ENCODE peak calls at places on chromosomes 5 and 9, in seven cellular contexts. U, L, I, R, C, D and B are unnamed samples.

GRCh38 chr5:1417586-1418225 is 27.5 kb downstream of the SLC6A3 start:
- DNase-seq in U (no peak), L (no peak), I (no peak), R (peak), C (no peak), D (no peak), B (no peak)

GRCh38 chr5:72386639-72387038 is 66.5 kb downstream of the PTCD2 start:
- DNase-seq in U (no peak), L (no peak), I (no peak), R (no peak), C (no peak), D (no peak), B (no peak)

GRCh38 chr9:96331236-96331947 is 29.4 kb upstream of the HSD17B3 start:
- DNase-seq in U (no peak), L (no peak), I (no peak), R (no peak), C (no peak), D (no peak), B (peak)

GRCh38 chr9:95182854-95183563 is 134.5 kb downstream of the FANCC start:
- DNase-seq in U (peak), L (peak), I (no peak), R (no peak), C (no peak), D (no peak), B (no peak)

GRCh38 chr5:35626108-35626507 is 8.4 kb downstream of the SPEF2 start:
- DNase-seq in U (no peak), L (no peak), I (no peak), R (no peak), C (no peak), D (no peak), B (no peak)

GRCh38 chr5:154526231-154527226 is 48.5 kb upstream of the HAND1 start:
- DNase-seq in U (no peak), L (no peak), I (no peak), R (no peak), C (no peak), D (no peak), B (no peak)

GRCh38 chr9:96619491-96620154 is at the start of gene CDC14B:
- DNase-seq in U (peak), L (peak), I (peak), R (peak), C (no peak), D (peak), B (peak)

GRCh38 chr9:20044686-20045085 is 255.8 kb upstream of the SLC24A2 start:
- DNase-seq in U (no peak), L (no peak), I (no peak), R (no peak), C (no peak), D (no peak), B (no peak)

GRCh38 chr9:81632599-81632998 is 56.7 kb downstream of the TLE1 start:
- DNase-seq in U (peak), L (no peak), I (no peak), R (no peak), C (no peak), D (no peak), B (no peak)

GRCh38 chr9:6096821-6097220 is 81.4 kb upstream of the RANBP6 start:
- DNase-seq in U (peak), L (no peak), I (no peak), R (no peak), C (no peak), D (no peak), B (no peak)

GRCh38 chr9:76374702-76375543 is 19.3 kb downstream of the RFK start:
- DNase-seq in U (peak), L (peak), I (no peak), R (peak), C (no peak), D (peak), B (peak)

GRCh38 chr5:43702293-43702692 is 99.3 kb downstream of the NNT start:
- DNase-seq in U (no peak), L (no peak), I (no peak), R (no peak), C (no peak), D (no peak), B (no peak)

GRCh38 chr5:135887447-135887864 is 8.2 kb downstream of the IL9 start:
- DNase-seq in U (peak), L (peak), I (peak), R (no peak), C (no peak), D (peak), B (peak)

GRCh38 chr5:95962785-95963184 is 1.1 kb upstream of the ELL2 start:
- DNase-seq in U (peak), L (peak), I (no peak), R (no peak), C (no peak), D (no peak), B (peak)

GRCh38 chr9:124480621-124480981 is 26.6 kb downstream of the NR5A1 start:
- DNase-seq in U (peak), L (no peak), I (no peak), R (no peak), C (no peak), D (no peak), B (peak)
- TF ChIP-seq CTCF in U (peak), L (no peak), I (no peak), R (no peak), C (no peak), D (no peak), B (no peak)

GRCh38 chr9:93824386-93825294 is 130.5 kb downstream of the BARX1 start:
- DNase-seq in U (no peak), L (no peak), I (no peak), R (no peak), C (no peak), D (no peak), B (no peak)

GRCh38 chr9:93827545-93828330 is 127.4 kb downstream of the BARX1 start:
- DNase-seq in U (peak), L (peak), I (no peak), R (no peak), C (no peak), D (peak), B (peak)

GRCh38 chr9:93826905-93827544 is 128.1 kb downstream of the BARX1 start:
- DNase-seq in U (no peak), L (no peak), I (no peak), R (no peak), C (no peak), D (no peak), B (no peak)

GRCh38 chr9:93825348-93826115 is 129.6 kb downstream of the BARX1 start:
- DNase-seq in U (no peak), L (no peak), I (peak), R (no peak), C (no peak), D (no peak), B (no peak)

DNA sequence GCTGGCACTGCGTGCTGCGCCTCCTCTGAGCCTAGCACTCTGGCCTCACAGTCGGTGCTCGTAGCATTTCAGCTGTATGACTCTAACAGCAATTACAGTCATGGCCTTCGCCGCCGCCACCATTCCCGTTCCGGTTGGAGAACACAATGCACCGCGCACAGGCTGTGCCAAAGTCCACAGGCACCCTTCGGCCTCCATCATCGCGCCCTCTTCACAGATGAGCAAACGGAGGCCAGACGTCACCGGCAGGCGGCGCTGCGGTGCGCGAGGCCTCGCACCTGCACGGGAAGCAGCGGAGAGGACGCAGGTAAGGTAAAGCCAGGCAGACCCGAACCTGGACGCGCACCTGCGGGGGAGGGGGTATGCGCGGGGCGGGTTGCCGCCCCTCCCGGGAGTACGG is 128.9 kb downstream of the BARX1 start:
- DNase-seq in U (peak), L (peak), I (no peak), R (no peak), C (no peak), D (no peak), B (no peak)
- TF ChIP-seq CTCF in U (peak), L (no peak), I (peak), R (no peak), C (peak), D (no peak), B (no peak)

DNA sequence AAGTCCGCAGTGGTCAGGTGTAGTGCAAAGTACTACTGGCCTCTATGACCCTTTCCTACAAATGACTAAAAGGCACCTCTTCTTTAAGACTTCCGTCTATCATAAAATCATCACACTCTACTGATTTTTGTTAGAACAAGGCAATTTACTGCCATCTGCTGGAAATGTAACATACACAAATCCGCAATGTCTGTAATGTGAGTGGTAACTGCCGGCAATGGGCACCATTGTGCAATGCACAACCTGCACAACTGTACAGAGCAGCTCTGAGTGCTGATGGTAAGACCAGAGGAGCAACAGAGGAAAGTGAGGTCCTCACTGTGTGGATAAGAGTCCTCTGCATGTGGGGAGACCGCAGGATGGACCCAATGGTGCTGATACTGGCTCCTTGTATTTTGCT is 103.8 kb downstream of the ATPSCKMT start:
- DNase-seq in U (peak), L (no peak), I (no peak), R (no peak), C (no peak), D (no peak), B (no peak)
- TF ChIP-seq CTCF in U (peak), L (no peak), I (no peak), R (peak), C (peak), D (no peak), B (peak)

DNA sequence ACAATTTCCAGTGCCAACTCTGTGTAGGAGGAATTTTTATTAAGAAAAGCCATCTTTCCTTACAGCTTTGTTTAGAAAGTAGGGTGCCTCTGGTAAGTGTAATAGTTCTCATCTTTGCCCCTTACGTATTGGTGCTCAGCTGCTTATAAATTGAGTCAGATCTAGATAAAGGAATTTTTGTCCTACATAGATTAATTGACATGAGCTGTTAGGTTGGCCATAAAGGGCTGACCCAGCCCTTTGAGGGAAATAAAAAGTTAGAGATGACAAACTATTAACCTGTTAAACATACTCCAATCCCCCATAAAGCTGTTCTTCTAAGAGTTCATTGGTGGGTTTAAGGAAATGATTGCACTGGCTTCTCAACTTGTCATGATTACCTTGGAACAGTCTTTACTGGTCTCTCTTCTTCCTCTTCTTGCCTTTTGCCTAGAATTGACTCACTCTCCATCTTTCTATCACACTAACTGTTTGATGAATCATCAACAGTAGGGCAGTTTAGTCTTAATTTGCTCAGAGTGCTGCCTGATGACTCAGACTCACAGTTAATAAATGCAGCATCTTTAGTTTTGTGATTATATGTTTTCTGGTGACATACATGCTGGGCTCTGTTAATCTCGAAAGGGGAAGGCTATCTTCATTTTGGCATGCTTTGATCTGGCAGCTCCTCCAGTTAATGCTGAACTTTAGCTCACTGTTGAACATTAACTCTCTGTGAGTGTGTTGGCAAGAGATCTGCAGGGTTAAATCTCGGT is 51.7 kb downstream of the ARHGAP26 start:
- DNase-seq in U (peak), L (no peak), I (no peak), R (no peak), C (no peak), D (no peak), B (peak)
- TF ChIP-seq CTCF in U (no peak), L (no peak), I (no peak), R (no peak), C (no peak), D (no peak), B (no peak)

GRCh38 chr9:97983524-97984187 is 515 bp downstream of the ANP32B start:
- DNase-seq in U (peak), L (no peak), I (peak), R (peak), C (no peak), D (peak), B (peak)
- TF ChIP-seq CTCF in U (no peak), L (no peak), I (no peak), R (no peak), C (no peak), D (no peak), B (no peak)

DNA sequence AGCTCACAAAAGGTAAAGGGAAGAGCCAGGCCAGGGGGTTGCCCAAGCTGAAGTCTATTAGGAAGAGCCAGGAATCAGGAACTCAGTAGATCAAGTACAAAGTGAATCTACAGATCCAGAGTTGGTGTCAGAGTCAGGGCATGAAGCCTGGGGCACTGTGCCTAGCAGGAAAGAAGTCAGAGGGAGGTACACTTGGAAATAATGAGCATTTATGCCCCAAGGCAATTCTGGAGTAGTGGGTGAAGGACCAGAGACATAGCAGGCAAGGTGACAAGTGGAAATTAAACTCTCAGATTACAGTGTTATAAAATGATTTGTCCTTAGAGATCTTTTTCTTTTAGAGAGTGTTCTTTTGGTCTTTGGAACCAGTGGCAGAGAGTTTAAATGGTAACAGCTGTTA is 138.0 kb downstream of the ADAMTSL1 start:
- DNase-seq in U (no peak), L (no peak), I (no peak), R (no peak), C (no peak), D (no peak), B (no peak)
- TF ChIP-seq CTCF in U (no peak), L (no peak), I (no peak), R (no peak), C (no peak), D (no peak), B (no peak)

GRCh38 chr9:128428644-128429504 is 8.2 kb downstream of the CERCAM start:
- DNase-seq in U (no peak), L (no peak), I (no peak), R (no peak), C (no peak), D (no peak), B (no peak)

GRCh38 chr9:128435611-128436010 is 15.0 kb downstream of the CERCAM start:
- DNase-seq in U (no peak), L (no peak), I (no peak), R (no peak), C (no peak), D (no peak), B (no peak)

GRCh38 chr9:128429505-128430086 is 8.9 kb downstream of the CERCAM start:
- DNase-seq in U (no peak), L (no peak), I (no peak), R (no peak), C (no peak), D (no peak), B (no peak)

GRCh38 chr9:128434340-128434739 is 13.7 kb downstream of the CERCAM start:
- DNase-seq in U (no peak), L (no peak), I (no peak), R (no peak), C (no peak), D (no peak), B (no peak)

GRCh38 chr9:128431207-128431606 is 10.6 kb downstream of the CERCAM start:
- DNase-seq in U (no peak), L (no peak), I (no peak), R (no peak), C (no peak), D (no peak), B (no peak)
- TF ChIP-seq CTCF in U (no peak), L (no peak), I (no peak), R (no peak), C (no peak), D (no peak), B (no peak)

GRCh38 chr9:94084314-94084713 is at the start of gene PTPDC1:
- DNase-seq in U (peak), L (no peak), I (no peak), R (no peak), C (no peak), D (no peak), B (no peak)

GRCh38 chr9:94081864-94082468 is 2.3 kb upstream of the PTPDC1 start:
- DNase-seq in U (no peak), L (no peak), I (no peak), R (no peak), C (no peak), D (no peak), B (no peak)

GRCh38 chr9:94083384-94083783 is 880 bp upstream of the PTPDC1 start:
- DNase-seq in U (no peak), L (no peak), I (no peak), R (no peak), C (no peak), D (no peak), B (no peak)

GRCh38 chr9:94082553-94082952 is 1.7 kb upstream of the PTPDC1 start:
- DNase-seq in U (no peak), L (no peak), I (no peak), R (no peak), C (no peak), D (no peak), B (no peak)

DNA sequence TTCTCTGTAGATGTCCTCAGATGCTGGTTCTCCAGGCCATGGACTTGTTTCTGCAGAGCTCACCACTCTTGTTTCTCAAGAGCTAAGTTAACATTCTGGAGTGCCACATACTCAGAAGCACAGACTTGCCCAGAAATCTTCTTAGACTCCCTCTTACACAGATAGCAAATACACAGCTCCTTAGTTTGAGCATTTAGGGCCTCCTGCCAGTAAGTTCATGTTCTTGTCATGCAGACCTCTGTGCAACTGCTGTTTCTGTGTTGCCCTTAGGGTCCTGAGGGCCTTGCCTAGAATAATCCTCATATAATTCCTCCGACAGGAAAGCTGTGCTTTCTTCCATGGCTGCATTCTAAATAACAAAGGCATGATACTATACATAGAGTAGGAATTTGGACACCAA is 1.3 kb upstream of the PTPDC1 start:
- DNase-seq in U (no peak), L (no peak), I (no peak), R (no peak), C (no peak), D (peak), B (no peak)
- TF ChIP-seq CTCF in U (no peak), L (no peak), I (no peak), R (no peak), C (no peak), D (no peak), B (no peak)